ENCODE peak calls at places on chromosomes 2 and 18, in ten cellular contexts. O, T, L, P, U, G, F, I, B and X are unnamed samples.

GRCh38 chr2:74834806-74835755 is 1.2 kb downstream of the HK2 start:
- DNase-seq in B (peak; percentile 78), L (peak; percentile 68), I (peak; percentile 19), O (no peak), F (peak; percentile 87), T (peak; percentile 80), G (no peak), P (peak; percentile 27), U (no peak), X (peak; percentile 72)

GRCh38 chr2:69344305-69344704 is 42.7 kb downstream of the GFPT1 start:
- DNase-seq in I (no peak), B (no peak), U (no peak), G (no peak), O (no peak), L (no peak), T (peak; percentile 17), P (no peak), F (no peak), X (no peak)

GRCh38 chr2:669323-669722 is 7.9 kb downstream of the TMEM18 start:
- DNase-seq in O (no peak), U (no peak), I (no peak), F (no peak), L (no peak), G (no peak), B (no peak), T (no peak), P (no peak), X (no peak)

GRCh38 chr2:100744589-100744988 is 75.3 kb upstream of the NPAS2 start:
- DNase-seq in B (no peak), U (no peak), T (no peak), L (no peak), I (no peak), G (no peak), P (no peak), O (no peak), F (no peak), X (no peak)

GRCh38 chr18:21682276-21683051 is 22.1 kb downstream of the ABHD3 start:
- DNase-seq in T (peak; percentile 61), U (no peak), O (no peak), L (no peak), F (no peak), B (no peak), P (no peak), G (no peak), I (no peak), X (no peak)

GRCh38 chr2:12302691-12303090 is 414.0 kb upstream of the TRIB2 start:
- DNase-seq in U (no peak), F (no peak), O (no peak), G (no peak), I (no peak), T (no peak), P (no peak), L (no peak), B (no peak), X (no peak)

GRCh38 chr2:4221845-4222244 is 518.5 kb downstream of the DCDC2C start:
- DNase-seq in I (no peak), G (no peak), F (no peak), P (no peak), B (no peak), L (no peak), O (no peak), U (no peak), T (no peak), X (no peak)

GRCh38 chr2:1453561-1453960 is 40.3 kb downstream of the TPO start:
- DNase-seq in U (no peak), O (no peak), F (no peak), G (no peak), L (no peak), P (no peak), T (no peak), I (no peak), B (no peak), X (no peak)

GRCh38 chr2:37456479-37456878 is 112.0 kb downstream of the QPCT start:
- DNase-seq in I (no peak), G (no peak), L (no peak), O (no peak), P (no peak), B (no peak), F (no peak), U (no peak), T (no peak), X (no peak)

GRCh38 chr2:233288663-233289062 is 19.0 kb upstream of the SAG start:
- DNase-seq in O (no peak), L (no peak), F (no peak), B (no peak), P (no peak), T (no peak), I (no peak), G (no peak), U (peak; percentile 14), X (no peak)

GRCh38 chr2:233285921-233286320 is 21.7 kb upstream of the SAG start:
- DNase-seq in U (peak; percentile 19), T (no peak), O (no peak), G (no peak), B (no peak), I (no peak), F (no peak), P (no peak), L (no peak), X (no peak)

GRCh38 chr2:233290446-233290845 is 17.2 kb upstream of the SAG start:
- DNase-seq in O (no peak), F (no peak), T (no peak), B (no peak), G (no peak), I (no peak), L (no peak), U (no peak), P (no peak), X (no peak)

GRCh38 chr2:233289590-233290424 is 17.8 kb upstream of the SAG start:
- DNase-seq in U (no peak), G (no peak), L (no peak), T (no peak), I (no peak), P (no peak), F (no peak), B (no peak), O (no peak), X (no peak)

DNA sequence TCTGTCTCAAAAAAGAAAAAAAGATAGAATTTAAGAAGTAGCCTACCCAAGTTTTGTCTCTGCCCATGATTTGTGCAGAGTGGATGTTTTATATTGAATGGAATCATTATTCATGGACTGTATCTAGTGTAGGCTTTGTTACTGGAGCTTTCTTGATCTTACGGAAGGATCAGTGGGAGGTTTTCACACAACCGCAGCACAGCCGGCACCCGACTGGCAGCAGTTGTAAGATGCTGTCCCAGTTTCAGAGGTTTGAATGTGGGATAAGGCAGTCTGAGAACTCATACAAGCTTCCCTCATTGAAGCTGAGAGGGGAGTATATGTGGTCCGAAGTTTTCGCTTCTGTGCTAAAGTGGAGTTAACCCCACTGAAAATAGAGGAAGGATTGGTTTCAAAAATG is 19.7 kb upstream of the SAG start:
- DNase-seq in P (no peak), F (no peak), T (no peak), O (no peak), L (no peak), G (no peak), B (no peak), U (no peak), I (no peak), X (no peak)
- H3K36me3 ChIP-seq in P (peaks cover 95% of the 10 kb centered on the region), F (peaks cover 53% of the 10 kb centered on the region), T (peaks cover 42% of the 10 kb centered on the region), O (no peaks in the 10 kb centered on the region), L (no peaks in the 10 kb centered on the region), G (peaks cover 75% of the 10 kb centered on the region), B (peaks cover 99% of the 10 kb centered on the region), U (peaks cover 55% of the 10 kb centered on the region), I (peaks cover 79% of the 10 kb centered on the region), X (peaks cover 95% of the 10 kb centered on the region)

DNA sequence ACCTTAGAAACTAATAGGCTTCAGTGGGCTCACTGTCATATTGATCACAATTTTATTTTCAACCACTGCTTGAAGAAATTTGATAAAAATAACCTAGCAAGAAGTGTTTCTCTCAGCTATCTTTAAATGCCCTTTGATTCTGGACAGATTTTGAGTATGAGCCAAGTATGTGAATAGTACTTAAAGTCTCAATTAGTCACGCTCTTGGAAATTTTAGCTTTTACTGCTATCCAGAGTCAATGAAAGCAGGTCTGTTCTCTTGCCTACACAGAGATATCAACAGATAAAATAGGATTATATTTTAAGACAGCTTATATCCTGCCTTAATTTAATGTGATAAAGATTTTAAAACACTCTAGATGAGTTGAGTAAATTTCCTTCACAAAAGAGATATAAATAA is 337.3 kb downstream of the CBLN2 start:
- DNase-seq in P (no peak), U (no peak), G (no peak), F (no peak), T (no peak), L (no peak), O (no peak), I (no peak), B (no peak), X (no peak)
- H3K9me3 ChIP-seq in P (peaks cover 20% of the 10 kb centered on the region), U (no peaks in the 10 kb centered on the region), G (no peaks in the 10 kb centered on the region), F (no peaks in the 10 kb centered on the region), T (no peaks in the 10 kb centered on the region), L (no peaks in the 10 kb centered on the region), O (peaks cover 7% of the 10 kb centered on the region), I (no peaks in the 10 kb centered on the region), B (no peaks in the 10 kb centered on the region), X (no peaks in the 10 kb centered on the region)

DNA sequence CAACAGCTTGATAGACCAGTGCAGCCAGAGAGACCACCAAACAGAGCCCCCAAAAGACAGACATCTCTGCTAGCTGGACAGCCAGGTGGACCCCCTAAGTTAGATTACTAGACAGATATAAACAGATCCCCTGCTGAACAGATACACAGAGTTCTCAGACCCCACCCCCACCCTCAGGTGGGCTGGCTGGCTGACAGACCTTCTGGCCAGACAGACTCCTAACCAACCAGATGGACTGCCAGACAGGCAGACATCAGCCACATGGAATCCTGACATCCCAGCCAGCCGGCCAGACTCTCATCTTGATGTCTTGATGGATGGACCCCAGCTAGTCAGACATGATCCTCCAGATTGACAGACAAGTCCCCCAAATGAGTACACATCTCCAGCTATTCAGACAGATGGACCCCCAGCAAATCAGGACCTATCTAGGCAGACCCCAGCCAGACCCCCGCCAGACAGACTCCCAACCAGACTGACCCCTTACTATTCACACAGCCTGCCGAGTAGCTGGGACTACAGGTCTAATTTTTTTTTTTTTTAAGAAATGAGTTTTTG is 18.0 kb downstream of the PTPN18 start:
- DNase-seq in F (no peak), O (no peak), G (no peak), I (no peak), U (peak; percentile 57), L (no peak), P (no peak), B (no peak), T (no peak), X (no peak)
- H3K27ac ChIP-seq in F (no peak overlapping the region), O (no peak overlapping the region), G (no peak overlapping the region), I (no peak overlapping the region), U (no peak overlapping the region), L (no peak overlapping the region), P (peak overlapping the region; percentile 95), B (peak overlapping the region; percentile 91), T (no peak overlapping the region), X (no peak overlapping the region)

DNA sequence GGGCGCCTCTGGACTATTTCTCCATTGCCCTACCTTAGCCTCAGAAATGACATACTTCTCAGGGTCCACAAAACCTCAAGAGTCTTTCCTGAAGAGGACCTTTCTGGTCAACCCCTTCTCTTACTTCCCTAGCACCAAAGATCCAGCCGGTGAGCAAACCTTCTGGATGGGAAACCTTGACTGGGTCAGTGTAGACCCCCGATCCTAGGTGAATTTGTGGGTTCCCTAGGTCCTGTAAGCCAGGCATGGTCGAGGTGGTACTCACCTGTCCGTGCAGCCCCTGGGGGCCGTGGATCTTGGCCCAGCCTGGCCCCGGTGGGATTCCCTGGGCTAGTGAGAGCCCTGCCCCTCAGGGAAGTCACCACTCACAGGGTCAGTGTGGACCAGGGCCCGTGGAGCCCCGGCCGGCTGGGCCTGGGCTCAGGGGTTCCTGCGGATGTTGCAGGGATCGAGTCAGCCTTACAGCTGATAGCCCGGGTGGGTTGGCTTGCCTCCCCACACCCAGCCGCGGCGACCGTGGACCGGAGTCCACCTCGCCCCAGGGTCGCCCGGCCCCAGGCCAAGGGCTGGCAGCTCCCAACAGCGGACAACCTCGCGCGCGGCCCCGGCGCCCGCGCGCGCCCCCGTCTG is 576 bp downstream of the ATG9A start:
- DNase-seq in B (no peak), F (no peak), G (no peak), U (peak; percentile 78), T (no peak), I (no peak), L (no peak), O (no peak), P (no peak), X (no peak)
- H3K36me3 ChIP-seq in B (peaks cover 60% of the 10 kb centered on the region), F (peaks cover 9% of the 10 kb centered on the region), G (peaks cover 38% of the 10 kb centered on the region), U (peaks cover 45% of the 10 kb centered on the region), T (peaks cover 33% of the 10 kb centered on the region), I (peaks cover 53% of the 10 kb centered on the region), L (no peaks in the 10 kb centered on the region), O (peaks cover 14% of the 10 kb centered on the region), P (peaks cover 61% of the 10 kb centered on the region), X (peaks cover 72% of the 10 kb centered on the region)